ENCODE peak calls at places on chromosomes 16 and 17, in eight cellular contexts. L is NCI-H1092 treated with DMSO at 0.1 percent for 48 hours, R is mesendoderm, N is body of pancreas, P is HT-29, G is sigmoid colon, D is mucosa of gallbladder, C is GM04504. W is an unnamed sample.

GRCh38 chr17:36117505-36118382 is 14.1 kb downstream of the CCL4 start:
- DNase-seq in L (no peak), R (no peak), N (no peak), P (no peak), G (no peak), D (no peak), C (no peak), W (no peak)

GRCh38 chr17:63646492-63646815 is 24.2 kb downstream of the MAP3K3 start:
- DNase-seq in L (no peak), R (no peak), N (no peak), P (no peak), G (no peak), D (no peak), C (no peak), W (no peak)

GRCh38 chr16:54031107-54031760 is 255.4 kb downstream of the IRX3 start:
- DNase-seq in L (no peak), R (no peak), N (no peak), P (no peak), G (no peak), D (no peak), C (no peak), W (no peak)

GRCh38 chr17:34733351-34733750 is 154.0 kb downstream of the TMEM132E start:
- DNase-seq in L (no peak), R (no peak), N (no peak), P (no peak), G (peak), D (no peak), C (no peak), W (no peak)

GRCh38 chr16:68234188-68235104 is 1.5 kb downstream of the ESRP2 start:
- DNase-seq in L (peak), R (peak), N (peak), P (peak), G (peak), D (peak), C (no peak), W (no peak)

GRCh38 chr16:6684076-6684673 is 648.5 kb upstream of the RBFOX1 start:
- DNase-seq in L (peak), R (peak), N (peak), P (no peak), G (no peak), D (no peak), C (no peak), W (no peak)

GRCh38 chr17:72136692-72137550 is 16.1 kb downstream of the SOX9 start:
- DNase-seq in L (no peak), R (no peak), N (no peak), P (peak), G (no peak), D (peak), C (no peak), W (no peak)

GRCh38 chr17:59145571-59146096 is 9.4 kb downstream of the SKA2 start:
- DNase-seq in L (no peak), R (no peak), N (no peak), P (no peak), G (no peak), D (no peak), C (no peak), W (no peak)

GRCh38 chr17:31048780-31049179 is 46.0 kb upstream of the NF1 start:
- DNase-seq in L (no peak), R (no peak), N (no peak), P (no peak), G (no peak), D (no peak), C (no peak), W (no peak)

GRCh38 chr17:66248285-66248684 is 19.1 kb upstream of the APOH start:
- DNase-seq in L (no peak), R (no peak), N (no peak), P (no peak), G (no peak), D (no peak), C (no peak), W (no peak)

W was measured in activated gamma-delta T cell treated with Interleukin-2 at 50 U/mL for 16 hours.